ENCODE peak calls at places on chromosomes 5 and 9, in ten cellular contexts. C is right atrium auricular region, M is upper lobe of right lung, E is OCI-LY7, K is aorta, N is tibial artery, R is GM23248, H is neuronal stem cell, F is mesenchymal stem cell, I is stomach. U is an unnamed sample.

GRCh38 chr5:37248387-37248969 is 698 bp downstream of the CPLANE1 start:
- DNase-seq in F (no peak), R (peak; percentile 56), C (no peak), M (no peak), N (no peak), K (no peak), I (no peak), E (no peak), H (no peak), U (no peak)

GRCh38 chr5:151082976-151083651 is 2.3 kb upstream of the TNIP1 start:
- DNase-seq in K (no peak), F (peak; percentile 50), E (peak; percentile 33), I (peak; percentile 69), M (peak; percentile 70), N (no peak), R (no peak), C (no peak), H (no peak), U (peak; percentile 74)

GRCh38 chr9:121556580-121556979 is 56.9 kb upstream of the GGTA1 start:
- DNase-seq in H (no peak), I (peak; percentile 50), C (peak; percentile 84), R (peak; percentile 96), M (no peak), K (peak; percentile 82), N (peak; percentile 64), F (peak; percentile 95), E (no peak), U (no peak)

GRCh38 chr5:97194366-97194765 is 11.3 kb upstream of the RIOK2 start:
- DNase-seq in H (no peak), C (no peak), N (no peak), F (no peak), R (no peak), E (peak; percentile 18), M (no peak), K (no peak), I (no peak), U (no peak)

GRCh38 chr9:131107760-131108159 is 11.4 kb downstream of the AIF1L start:
- DNase-seq in K (no peak), M (no peak), F (no peak), C (no peak), R (no peak), H (no peak), N (no peak), I (no peak), E (no peak), U (no peak)

GRCh38 chr5:170570492-170570891 is 66.7 kb downstream of the KCNIP1 start:
- DNase-seq in M (no peak), K (no peak), R (no peak), H (no peak), I (no peak), F (no peak), N (no peak), C (no peak), E (no peak), U (no peak)

GRCh38 chr5:133524597-133524996 is 87.7 kb downstream of the FSTL4 start:
- DNase-seq in E (no peak), H (no peak), N (no peak), F (no peak), C (no peak), M (no peak), K (no peak), R (no peak), I (no peak), U (no peak)

GRCh38 chr9:88173378-88173999 is 35.2 kb upstream of the SPATA31C2 start:
- DNase-seq in N (peak; percentile 45), H (no peak), E (peak; percentile 82), F (peak; percentile 73), C (no peak), I (no peak), M (no peak), R (peak; percentile 77), K (peak; percentile 64), U (no peak)

GRCh38 chr5:127320032-127320945 is 29.7 kb downstream of the MEGF10 start:
- DNase-seq in E (peak; percentile 23), I (no peak), K (no peak), F (no peak), C (no peak), R (peak; percentile 47), N (no peak), H (no peak), M (no peak), U (no peak)

GRCh38 chr9:84642618-84643017 is 26.9 kb upstream of the NTRK2 start:
- DNase-seq in K (no peak), I (no peak), F (no peak), E (no peak), M (no peak), R (no peak), N (no peak), C (no peak), H (no peak), U (no peak)

GRCh38 chr5:142716963-142717362 is 31.1 kb upstream of the FGF1 start:
- DNase-seq in E (peak; percentile 56), C (no peak), H (no peak), K (peak; percentile 64), I (peak; percentile 52), F (peak; percentile 76), M (no peak), R (peak; percentile 82), N (peak; percentile 41), U (no peak)

DNA sequence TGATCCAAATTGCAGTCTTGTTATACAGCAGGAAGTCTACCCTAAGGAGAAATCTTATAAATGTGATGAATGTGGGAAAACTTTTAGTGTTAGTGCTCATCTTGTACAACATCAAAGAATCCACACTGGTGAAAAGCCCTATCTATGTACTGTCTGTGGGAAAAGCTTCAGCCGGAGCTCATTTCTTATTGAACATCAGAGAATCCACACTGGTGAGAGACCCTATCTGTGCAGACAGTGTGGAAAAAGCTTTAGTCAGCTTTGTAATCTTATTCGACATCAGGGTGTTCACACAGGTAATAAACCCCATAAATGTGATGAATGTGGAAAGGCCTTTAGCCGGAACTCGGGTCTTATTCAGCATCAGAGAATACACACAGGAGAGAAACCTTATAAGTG is 10.4 kb downstream of the ZNF189 start:
- DNase-seq in F (peak; percentile 4), N (no peak), C (no peak), H (no peak), I (no peak), M (no peak), K (no peak), E (no peak), R (peak; percentile 30), U (no peak)
- H3K9me3 ChIP-seq in F (peaks cover 95% of the 10 kb centered on the region), N (peaks cover 97% of the 10 kb centered on the region), C (peaks cover 100% of the 10 kb centered on the region), H (peaks cover 29% of the 10 kb centered on the region), I (peaks cover 100% of the 10 kb centered on the region), M (peaks cover 84% of the 10 kb centered on the region), K (peaks cover 13% of the 10 kb centered on the region), E (peaks cover 14% of the 10 kb centered on the region), R (peaks cover 20% of the 10 kb centered on the region), U (peaks cover 45% of the 10 kb centered on the region)

DNA sequence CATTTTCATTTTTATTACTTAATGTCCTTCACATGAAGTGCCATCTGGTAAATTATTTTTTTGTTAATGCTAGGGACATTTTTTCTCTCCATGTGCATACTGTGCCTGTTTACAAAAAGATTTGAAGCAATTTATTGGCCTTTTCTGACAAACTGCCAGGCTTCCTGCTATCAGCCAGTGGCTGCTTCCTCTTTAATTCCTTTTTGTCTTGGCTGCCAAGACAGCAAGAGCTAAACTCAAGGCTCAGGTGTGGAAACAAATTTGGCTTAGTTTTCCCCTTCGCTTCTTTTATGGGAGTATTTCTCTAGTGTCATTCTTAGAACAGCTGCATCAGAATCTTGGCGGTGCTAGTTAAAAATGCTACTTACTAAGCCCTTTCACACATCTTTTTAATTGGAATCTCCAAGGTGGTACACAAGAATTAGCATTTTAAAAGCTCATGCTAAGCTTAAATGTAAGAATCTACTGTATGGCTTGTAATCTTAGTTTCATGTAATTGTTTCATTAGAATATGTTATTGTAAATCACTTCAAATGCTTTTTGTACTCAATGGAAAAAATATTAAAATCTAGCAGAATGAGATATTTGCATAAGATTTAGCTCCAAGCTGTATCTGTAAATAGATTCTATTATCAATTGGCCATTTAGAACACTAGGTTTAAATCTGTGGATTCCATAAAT is 134.2 kb upstream of the RASGRF2 start:
- DNase-seq in I (no peak), R (no peak), N (no peak), C (no peak), E (no peak), K (no peak), F (no peak), M (no peak), H (no peak), U (no peak)
- H3K9me3 ChIP-seq in I (peaks cover 16% of the 10 kb centered on the region), R (no peaks in the 10 kb centered on the region), N (peaks cover 10% of the 10 kb centered on the region), C (peaks cover 17% of the 10 kb centered on the region), E (peaks cover 18% of the 10 kb centered on the region), K (peaks cover 2% of the 10 kb centered on the region), F (peaks cover 20% of the 10 kb centered on the region), M (peaks cover 6% of the 10 kb centered on the region), H (peaks cover 7% of the 10 kb centered on the region), U (no peaks in the 10 kb centered on the region)

DNA sequence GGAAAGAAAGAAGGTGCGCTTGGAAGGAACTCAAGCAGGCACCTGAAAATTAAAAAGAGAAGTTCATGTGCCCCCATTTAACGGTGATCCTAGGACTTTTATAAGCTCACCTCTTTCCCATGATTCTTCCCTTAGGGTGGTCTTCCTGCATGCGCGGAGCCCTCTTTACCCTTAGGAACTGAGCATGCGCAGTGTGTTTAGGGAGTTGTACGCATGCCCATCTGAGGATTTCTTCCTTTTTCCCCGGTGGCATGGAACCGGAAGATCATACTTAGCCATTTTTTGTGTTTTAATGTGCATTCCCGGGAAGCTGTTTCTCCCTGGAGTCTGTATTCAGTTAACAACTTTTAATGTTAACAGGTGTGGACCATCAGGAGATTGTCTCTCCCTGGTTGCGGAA is 119.0 kb downstream of the FBXL7 start:
- DNase-seq in N (no peak), K (no peak), C (no peak), M (no peak), E (no peak), F (no peak), I (no peak), H (no peak), R (no peak), U (no peak)
- H3K9me3 ChIP-seq in N (no peaks in the 10 kb centered on the region), K (no peaks in the 10 kb centered on the region), C (no peaks in the 10 kb centered on the region), M (no peaks in the 10 kb centered on the region), E (no peaks in the 10 kb centered on the region), F (no peaks in the 10 kb centered on the region), I (no peaks in the 10 kb centered on the region), H (no peaks in the 10 kb centered on the region), R (no peaks in the 10 kb centered on the region), U (no peaks in the 10 kb centered on the region)

GRCh38 chr9:138075961-138076649 is 198.5 kb downstream of the CACNA1B start:
- DNase-seq in K (no peak), R (no peak), N (no peak), E (no peak), C (peak; percentile 44), F (no peak), I (peak; percentile 16), M (peak; percentile 52), H (no peak), U (no peak)

GRCh38 chr9:138073408-138073807 is 195.8 kb downstream of the CACNA1B start:
- DNase-seq in C (no peak), K (no peak), F (no peak), R (no peak), E (no peak), N (no peak), H (no peak), M (peak; percentile 40), I (no peak), U (no peak)

GRCh38 chr9:138073808-138074207 is 196.2 kb downstream of the CACNA1B start:
- DNase-seq in E (no peak), H (no peak), K (no peak), R (no peak), M (peak; percentile 36), I (peak; percentile 16), F (no peak), C (no peak), N (no peak), U (no peak)

GRCh38 chr9:138075496-138075895 is 197.9 kb downstream of the CACNA1B start:
- DNase-seq in R (no peak), N (no peak), E (no peak), I (peak; percentile 22), H (no peak), F (no peak), M (peak; percentile 37), C (peak; percentile 38), K (no peak), U (no peak)

GRCh38 chr9:138074516-138074915 is 196.9 kb downstream of the CACNA1B start:
- DNase-seq in K (no peak), E (no peak), M (peak; percentile 55), H (no peak), N (no peak), F (no peak), C (peak; percentile 44), I (peak; percentile 15), R (no peak), U (no peak)
- H3K9me3 ChIP-seq in K (no peaks in the 10 kb centered on the region), E (no peaks in the 10 kb centered on the region), M (no peaks in the 10 kb centered on the region), H (peaks cover 21% of the 10 kb centered on the region), N (no peaks in the 10 kb centered on the region), F (peaks cover 6% of the 10 kb centered on the region), C (no peaks in the 10 kb centered on the region), I (no peaks in the 10 kb centered on the region), R (no peaks in the 10 kb centered on the region), U (no peaks in the 10 kb centered on the region)